ENCODE peak calls at places on chromosomes 13 and 19, in four cellular contexts. D is cardiac septum; Y is RWPE1; A is stimulated activated CD4-positive, alpha-beta T cell treated with anti-CD3 and anti-CD28 coated beads, TNF-alpha, amount 100 ng/mL, for 48 hours. I is an unnamed sample.

GRCh38 chr13:113616991-113617749 is 32.6 kb downstream of the TFDP1 start:
- DNase-seq in D (no peak), Y (no peak), A (no peak), I (no peak)

GRCh38 chr13:27926644-27927434 is 7.0 kb downstream of the PDX1 start:
- DNase-seq in D (no peak), Y (no peak), A (no peak), I (no peak)

GRCh38 chr13:52838433-52839107 is 9.9 kb downstream of the PCDH8 start:
- DNase-seq in D (no peak), Y (no peak), A (no peak), I (no peak)

GRCh38 chr13:113091891-113092775 is 13.5 kb upstream of the F7 start:
- DNase-seq in D (no peak), Y (no peak), A (no peak), I (no peak)

GRCh38 chr19:49127674-49128544 is 8.6 kb downstream of the PPFIA3 start:
- DNase-seq in D (peak; percentile 99), Y (peak; percentile 97), A (peak; percentile 91), I (peak; percentile 82)

GRCh38 chr19:12788025-12788681 is 3.1 kb upstream of the JUNB start:
- DNase-seq in D (no peak), Y (no peak), A (no peak), I (no peak)

GRCh38 chr13:42990147-42990990 is 1.7 kb downstream of the EPSTI1 start:
- DNase-seq in D (no peak), Y (no peak), A (no peak), I (no peak)

GRCh38 chr19:1232652-1233360 is 5.0 kb downstream of the CBARP start:
- DNase-seq in D (no peak), Y (peak; percentile 39), A (no peak), I (no peak)

GRCh38 chr19:2421581-2422306 is 5.6 kb downstream of the TIMM13 start:
- DNase-seq in D (no peak), Y (no peak), A (no peak), I (no peak)

GRCh38 chr19:55340784-55341147 is 1.1 kb downstream of the KMT5C start:
- DNase-seq in D (no peak), Y (no peak), A (no peak), I (no peak)

GRCh38 chr13:112679381-112679780 is 10.5 kb upstream of the ATP11A start:
- DNase-seq in D (peak; percentile 58), Y (no peak), A (no peak), I (no peak)

GRCh38 chr19:743168-743687 is 7.7 kb upstream of the MISP start:
- DNase-seq in D (no peak), Y (no peak), A (no peak), I (no peak)

GRCh38 chr19:12757544-12758274 is 6.1 kb downstream of the BEST2 start:
- DNase-seq in D (peak; percentile 83), Y (peak; percentile 27), A (no peak), I (no peak)

GRCh38 chr13:39635564-39635963 is 19.9 kb upstream of the COG6 start:
- DNase-seq in D (no peak), Y (no peak), A (no peak), I (no peak)

GRCh38 chr19:46791944-46792343 is 3.5 kb upstream of the SLC1A5 start:
- DNase-seq in D (no peak), Y (no peak), A (no peak), I (no peak)

GRCh38 chr19:7874080-7874856 is at the start of gene PRR36:
- DNase-seq in D (no peak), Y (no peak), A (no peak), I (no peak)

GRCh38 chr13:51619614-51620013 is 35.4 kb downstream of the WDFY2 start:
- DNase-seq in D (no peak), Y (no peak), A (no peak), I (no peak)

GRCh38 chr13:79659161-79659560 is 178.2 kb downstream of the NDFIP2 start:
- DNase-seq in D (no peak), Y (peak; percentile 11), A (no peak), I (no peak)

GRCh38 chr13:113117335-113117872 is 5.2 kb upstream of the F10 start:
- DNase-seq in D (no peak), Y (no peak), A (no peak), I (no peak)

GRCh38 chr19:28422046-28422445 is 790.9 kb downstream of the UQCRFS1 start:
- DNase-seq in D (no peak), Y (no peak), A (no peak), I (no peak)

GRCh38 chr13:41935501-41935900 is 25.4 kb downstream of the VWA8 start:
- DNase-seq in D (no peak), Y (no peak), A (no peak), I (no peak)

GRCh38 chr13:61029064-61029463 is 386.6 kb downstream of the PCDH20 start:
- DNase-seq in D (no peak), Y (no peak), A (no peak), I (no peak)

GRCh38 chr13:63048648-63049047 is 1633.0 kb upstream of the PCDH20 start:
- DNase-seq in D (no peak), Y (no peak), A (no peak), I (no peak)